ENCODE peak calls at places on chromosomes 13 and 19, in four cellular contexts. One of them, this sample, is unnamed.

GRCh38 chr19:49196527-49197240 is 39.1 kb downstream of the TRPM4 start:
- DNase-seq in GM12878: no peak
- DNase-seq in K562: peak
- DNase-seq in HepG2: no peak
- DNase-seq in this sample: no peak

GRCh38 chr13:99380921-99381645 is 73.9 kb upstream of the GPR183 start:
- DNase-seq in GM12878: peak
- DNase-seq in K562: no peak
- DNase-seq in HepG2: no peak
- DNase-seq in this sample: no peak

GRCh38 chr13:29758591-29759114 is 91.8 kb downstream of the UBL3 start:
- DNase-seq in GM12878: peak
- DNase-seq in K562: no peak
- DNase-seq in HepG2: peak
- DNase-seq in this sample: no peak

GRCh38 chr13:46759861-46760260 is 37.1 kb downstream of the ESD start:
- DNase-seq in GM12878: no peak
- DNase-seq in K562: no peak
- DNase-seq in HepG2: no peak
- DNase-seq in this sample: no peak

GRCh38 chr19:13610042-13610691 is 103.9 kb upstream of the CACNA1A start:
- DNase-seq in GM12878: no peak
- DNase-seq in K562: no peak
- DNase-seq in HepG2: no peak
- DNase-seq in this sample: no peak

GRCh38 chr13:47326061-47326460 is 429.2 kb upstream of the HTR2A start:
- DNase-seq in GM12878: no peak
- DNase-seq in K562: no peak
- DNase-seq in HepG2: no peak
- DNase-seq in this sample: no peak

GRCh38 chr13:24232037-24232436 is 71.5 kb downstream of the SPATA13 start:
- DNase-seq in GM12878: no peak
- DNase-seq in K562: no peak
- DNase-seq in HepG2: no peak
- DNase-seq in this sample: no peak

GRCh38 chr19:17391371-17392151 is 2.4 kb downstream of the CCDC194 start:
- DNase-seq in GM12878: no peak
- DNase-seq in K562: peak
- DNase-seq in HepG2: no peak
- DNase-seq in this sample: no peak

GRCh38 chr19:44803442-44804428 is 5.2 kb upstream of the BCAM start:
- DNase-seq in GM12878: no peak
- DNase-seq in K562: peak
- DNase-seq in HepG2: no peak
- DNase-seq in this sample: no peak

GRCh38 chr13:111901301-111901905 is 165.5 kb upstream of the SOX1 start:
- DNase-seq in GM12878: no peak
- DNase-seq in K562: no peak
- DNase-seq in HepG2: no peak
- DNase-seq in this sample: no peak

GRCh38 chr13:95530178-95530577 is 22.3 kb upstream of the CLDN10 start:
- DNase-seq in GM12878: no peak
- DNase-seq in K562: no peak
- DNase-seq in HepG2: peak
- DNase-seq in this sample: no peak

GRCh38 chr13:40624338-40624737 is 42.1 kb downstream of the FOXO1 start:
- DNase-seq in GM12878: no peak
- DNase-seq in K562: no peak
- DNase-seq in HepG2: no peak
- DNase-seq in this sample: no peak

GRCh38 chr19:8569066-8569761 is 8.0 kb downstream of the MYO1F start:
- DNase-seq in GM12878: peak
- DNase-seq in K562: peak
- DNase-seq in HepG2: no peak
- DNase-seq in this sample: no peak

GRCh38 chr19:7312816-7313215 is 18.6 kb upstream of the INSR start:
- DNase-seq in GM12878: no peak
- DNase-seq in K562: no peak
- DNase-seq in HepG2: no peak
- DNase-seq in this sample: no peak

GRCh38 chr19:51159656-51160055 is 17.6 kb downstream of the SIGLEC7 start:
- DNase-seq in GM12878: no peak
- DNase-seq in K562: no peak
- DNase-seq in HepG2: no peak
- DNase-seq in this sample: no peak

GRCh38 chr19:51161266-51161665 is 19.2 kb downstream of the SIGLEC7 start:
- DNase-seq in GM12878: no peak
- DNase-seq in K562: no peak
- DNase-seq in HepG2: no peak
- DNase-seq in this sample: no peak

GRCh38 chr19:51156710-51157109 is 14.6 kb downstream of the SIGLEC7 start:
- DNase-seq in GM12878: no peak
- DNase-seq in K562: no peak
- DNase-seq in HepG2: no peak
- DNase-seq in this sample: no peak

GRCh38 chr19:51157265-51157664 is 15.2 kb downstream of the SIGLEC7 start:
- DNase-seq in GM12878: no peak
- DNase-seq in K562: no peak
- DNase-seq in HepG2: no peak
- DNase-seq in this sample: no peak

DNA sequence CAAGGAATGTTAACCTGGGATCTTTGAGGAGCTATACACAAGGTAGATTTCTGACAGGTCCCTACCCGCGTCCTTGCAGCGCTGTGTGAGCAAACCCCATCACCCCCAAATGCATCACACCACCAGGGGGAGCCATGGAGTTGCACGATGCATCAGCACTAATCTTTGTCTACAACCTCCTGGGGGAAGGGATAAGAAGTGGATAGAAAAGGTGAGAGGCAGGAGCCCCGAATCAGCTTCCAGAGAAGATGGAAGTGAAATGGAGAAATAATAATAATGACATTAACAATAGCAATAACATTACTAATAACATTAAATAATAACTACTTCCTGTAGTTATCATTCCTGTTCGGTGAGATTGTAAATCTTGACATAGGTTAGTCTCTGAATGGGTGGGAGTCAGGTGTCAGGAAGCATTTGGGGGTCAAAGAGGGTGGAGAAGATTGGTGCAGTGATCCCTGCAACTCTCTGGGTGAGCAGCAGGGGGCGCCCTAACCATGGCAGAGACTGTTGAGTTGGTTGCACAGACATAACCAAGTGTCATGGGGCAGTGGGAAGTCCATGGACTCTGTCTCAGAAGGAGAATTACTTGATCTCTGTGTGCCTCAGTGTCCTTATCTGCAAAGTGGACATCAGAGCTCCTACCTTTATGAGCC is 16.5 kb downstream of the SIGLEC7 start:
- DNase-seq in GM12878: no peak
- DNase-seq in K562: peak
- DNase-seq in HepG2: peak
- DNase-seq in this sample: peak
- TF ChIP-seq FOXK2 in GM12878: no peak
- TF ChIP-seq FOXK2 in K562: no peak
- TF ChIP-seq FOXK2 in HepG2: no peak
- TF ChIP-seq FOXK2 in this sample: no peak

GRCh38 chr19:16375936-16376185 is 51.2 kb downstream of the KLF2 start:
- DNase-seq in GM12878: no peak
- DNase-seq in K562: no peak
- DNase-seq in HepG2: no peak
- DNase-seq in this sample: no peak
- TF ChIP-seq FOXK2 in GM12878: no peak
- TF ChIP-seq FOXK2 in K562: no peak
- TF ChIP-seq FOXK2 in HepG2: no peak
- TF ChIP-seq FOXK2 in this sample: no peak

DNA sequence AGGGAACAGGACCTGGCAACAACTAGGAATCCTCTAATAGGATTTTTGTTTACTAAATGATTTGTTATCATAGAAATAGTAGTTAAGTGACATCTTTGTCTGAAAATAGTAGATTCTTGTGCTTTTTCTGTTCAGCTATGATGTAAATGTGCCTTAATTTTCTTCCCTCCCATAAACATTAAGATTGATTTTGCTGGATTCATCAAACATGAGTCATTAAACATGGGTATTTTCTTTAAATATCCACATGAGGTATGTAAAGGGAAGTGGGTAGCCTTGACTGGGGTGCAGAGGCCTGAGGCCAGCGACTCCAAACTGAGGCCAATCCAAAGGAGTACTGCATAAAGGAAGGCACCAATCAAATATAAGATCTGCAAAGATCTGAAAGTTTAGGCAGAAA is 3.7 kb downstream of the ZNF136 start:
- DNase-seq in GM12878: no peak
- DNase-seq in K562: no peak
- DNase-seq in HepG2: no peak
- DNase-seq in this sample: no peak
- TF ChIP-seq FOXK2 in GM12878: no peak
- TF ChIP-seq FOXK2 in K562: no peak
- TF ChIP-seq FOXK2 in HepG2: no peak
- TF ChIP-seq FOXK2 in this sample: no peak

GRCh38 chr13:107119989-107120881 is 552.3 kb upstream of the ARGLU1 start:
- DNase-seq in GM12878: no peak
- DNase-seq in K562: no peak
- DNase-seq in HepG2: peak
- DNase-seq in this sample: no peak
- TF ChIP-seq FOXK2 in GM12878: no peak
- TF ChIP-seq FOXK2 in K562: no peak
- TF ChIP-seq FOXK2 in HepG2: no peak
- TF ChIP-seq FOXK2 in this sample: no peak

DNA sequence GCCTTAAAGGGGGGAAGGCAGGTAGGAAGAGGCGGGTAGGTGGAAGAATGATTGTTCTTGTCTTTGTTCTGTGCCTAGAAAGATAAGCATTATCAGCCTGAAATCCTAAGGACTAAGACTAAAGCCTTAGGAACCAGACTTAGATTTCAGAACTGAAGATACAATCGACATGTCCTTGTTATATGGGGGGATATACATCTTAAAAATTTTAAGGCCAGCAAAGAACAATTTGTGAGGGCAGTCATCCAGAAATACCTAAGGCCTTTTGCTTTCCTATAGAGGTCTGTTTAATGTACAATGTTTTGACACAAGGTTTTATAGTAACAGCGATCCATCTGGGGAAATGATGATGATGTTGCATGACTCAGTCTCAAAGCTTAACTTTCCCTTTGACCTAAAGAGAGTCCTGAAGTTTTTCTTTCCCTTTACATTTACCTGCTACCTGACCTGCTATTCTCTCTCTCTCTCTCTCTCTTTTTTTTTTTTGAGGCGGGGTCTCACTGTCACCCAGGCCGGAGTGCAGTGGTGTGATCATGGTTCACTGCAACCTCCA is 20.2 kb upstream of the CEACAM6 start:
- DNase-seq in GM12878: no peak
- DNase-seq in K562: no peak
- DNase-seq in HepG2: no peak
- DNase-seq in this sample: no peak
- TF ChIP-seq FOXK2 in GM12878: no peak
- TF ChIP-seq FOXK2 in K562: no peak
- TF ChIP-seq FOXK2 in HepG2: no peak
- TF ChIP-seq FOXK2 in this sample: no peak

GRCh38 chr19:3725121-3725520 is 16.9 kb downstream of the TJP3 start:
- DNase-seq in GM12878: no peak
- DNase-seq in K562: no peak
- DNase-seq in HepG2: no peak
- DNase-seq in this sample: no peak

GRCh38 chr19:3723110-3723488 is 14.9 kb downstream of the TJP3 start:
- DNase-seq in GM12878: no peak
- DNase-seq in K562: no peak
- DNase-seq in HepG2: no peak
- DNase-seq in this sample: no peak

GRCh38 chr19:3722443-3723109 is 14.4 kb downstream of the TJP3 start:
- DNase-seq in GM12878: no peak
- DNase-seq in K562: peak
- DNase-seq in HepG2: no peak
- DNase-seq in this sample: no peak

GRCh38 chr19:3725640-3726310 is 17.6 kb downstream of the TJP3 start:
- DNase-seq in GM12878: no peak
- DNase-seq in K562: peak
- DNase-seq in HepG2: no peak
- DNase-seq in this sample: no peak

DNA sequence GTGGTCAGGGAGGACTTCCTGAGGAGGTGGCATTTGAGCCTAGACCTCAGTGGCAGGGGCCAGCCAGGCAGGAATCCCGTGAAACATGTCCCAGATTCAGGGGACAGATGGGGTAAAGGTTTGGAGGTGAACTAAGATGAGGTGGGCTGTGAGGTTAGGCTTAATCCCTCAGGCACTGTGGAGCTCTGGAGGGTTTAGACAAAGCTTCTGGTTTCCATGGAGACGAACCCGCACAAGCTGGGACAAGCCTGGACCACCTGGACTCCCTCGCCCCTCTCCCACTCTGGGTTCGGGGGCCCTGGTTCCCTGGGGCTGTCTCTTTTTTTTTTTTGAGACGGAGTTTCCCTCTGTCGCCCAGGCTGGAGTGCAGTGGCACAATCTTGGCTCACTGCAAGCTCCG is 15.7 kb downstream of the TJP3 start:
- DNase-seq in GM12878: no peak
- DNase-seq in K562: no peak
- DNase-seq in HepG2: no peak
- DNase-seq in this sample: no peak
- TF ChIP-seq FOXK2 in GM12878: no peak
- TF ChIP-seq FOXK2 in K562: no peak
- TF ChIP-seq FOXK2 in HepG2: no peak
- TF ChIP-seq FOXK2 in this sample: no peak

DNA sequence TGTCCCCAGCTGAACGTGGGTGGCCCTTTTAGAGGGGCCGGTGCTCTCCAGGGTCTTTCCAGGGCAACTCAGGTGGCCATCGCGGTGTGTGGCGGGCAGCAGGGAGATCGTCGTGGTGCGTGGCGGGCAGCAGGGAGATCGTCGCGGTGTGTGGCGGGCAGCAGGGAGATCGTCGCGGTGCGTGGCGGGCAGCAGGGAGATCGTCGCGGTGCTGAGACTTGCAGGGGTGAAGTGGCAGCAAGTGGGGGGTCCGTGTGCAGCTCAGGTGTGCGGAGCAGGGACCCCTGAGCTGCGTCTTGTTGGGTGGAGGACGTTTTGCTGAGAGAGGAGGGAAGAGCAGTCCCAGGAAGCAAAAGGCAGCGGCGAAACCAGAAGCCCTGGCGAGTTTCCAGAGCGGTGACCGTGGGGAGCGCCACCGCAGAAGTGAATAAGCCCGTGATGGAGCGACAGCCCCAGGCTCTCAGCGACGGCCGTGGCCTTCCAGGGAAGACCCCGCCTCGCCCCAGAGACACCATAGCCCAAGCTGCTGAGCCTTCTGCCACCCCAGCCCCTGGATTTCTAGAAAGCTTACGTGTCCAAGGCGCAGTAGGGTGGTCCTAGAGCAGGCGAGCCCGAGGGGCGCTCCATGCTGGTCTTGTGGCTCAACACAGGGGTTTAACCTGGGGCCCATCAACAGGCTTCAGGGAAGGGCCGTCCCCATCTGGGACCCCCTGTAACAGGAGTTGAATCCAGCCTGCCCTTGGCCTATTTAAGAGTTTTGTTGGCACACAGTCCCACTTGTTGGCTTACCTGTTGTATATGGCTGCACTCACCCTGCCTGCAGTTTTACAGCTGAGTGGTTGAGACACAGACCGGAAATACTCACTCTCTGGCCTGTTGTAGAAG is 5.4 kb downstream of the NCLN start:
- DNase-seq in GM12878: no peak
- DNase-seq in K562: no peak
- DNase-seq in HepG2: no peak
- DNase-seq in this sample: no peak
- TF ChIP-seq FOXK2 in GM12878: no peak
- TF ChIP-seq FOXK2 in K562: no peak
- TF ChIP-seq FOXK2 in HepG2: no peak
- TF ChIP-seq FOXK2 in this sample: no peak